ENCODE peak calls at places on chromosome 4, in ten cellular contexts. One of them, this sample, is unnamed.

GRCh38 chr4:183437452-183437851 is 7.0 kb upstream of the CDKN2AIP start:
- DNase-seq in ovary: no peak
- DNase-seq in CD4-positive, alpha-beta T cell: no peak
- DNase-seq in naive thymus-derived CD4-positive, alpha-beta T cell: no peak
- DNase-seq in anterior cingulate cortex: no peak
- DNase-seq in CD8-positive, alpha-beta memory T cell: no peak
- DNase-seq in keratinocyte: no peak
- DNase-seq in mammary epithelial cell: no peak
- DNase-seq in NCI-H1092 treated with DMSO at 0.1 percent for 48 hours: no peak
- DNase-seq in activated T-helper 1 cell treated with anti-CD3 and anti-CD28 coated beads, Interleukin-12 subunit alpha, Interleukin-12 subunit beta, Interleukin-2, Interleukin-4 antibody, amounts not matched to agents 30 ng/mL and 10 ng/mL and 1 ng/mL, durations not matched to agents 14 hours and 24 hours and 36 hours: no peak
- DNase-seq in this sample: no peak

GRCh38 chr4:109166126-109166525 is 136.3 kb downstream of the COL25A1 start:
- DNase-seq in ovary: no peak
- DNase-seq in CD4-positive, alpha-beta T cell: no peak
- DNase-seq in naive thymus-derived CD4-positive, alpha-beta T cell: no peak
- DNase-seq in anterior cingulate cortex: no peak
- DNase-seq in CD8-positive, alpha-beta memory T cell: no peak
- DNase-seq in keratinocyte: no peak
- DNase-seq in mammary epithelial cell: no peak
- DNase-seq in NCI-H1092 treated with DMSO at 0.1 percent for 48 hours: no peak
- DNase-seq in activated T-helper 1 cell treated with anti-CD3 and anti-CD28 coated beads, Interleukin-12 subunit alpha, Interleukin-12 subunit beta, Interleukin-2, Interleukin-4 antibody, amounts not matched to agents 30 ng/mL and 10 ng/mL and 1 ng/mL, durations not matched to agents 14 hours and 24 hours and 36 hours: no peak
- DNase-seq in this sample: no peak

GRCh38 chr4:7753931-7754465 is 185.7 kb downstream of the AFAP1 start:
- DNase-seq in ovary: no peak
- DNase-seq in CD4-positive, alpha-beta T cell: no peak
- DNase-seq in naive thymus-derived CD4-positive, alpha-beta T cell: no peak
- DNase-seq in anterior cingulate cortex: no peak
- DNase-seq in CD8-positive, alpha-beta memory T cell: peak; percentile 36
- DNase-seq in keratinocyte: no peak
- DNase-seq in mammary epithelial cell: no peak
- DNase-seq in NCI-H1092 treated with DMSO at 0.1 percent for 48 hours: no peak
- DNase-seq in activated T-helper 1 cell treated with anti-CD3 and anti-CD28 coated beads, Interleukin-12 subunit alpha, Interleukin-12 subunit beta, Interleukin-2, Interleukin-4 antibody, amounts not matched to agents 30 ng/mL and 10 ng/mL and 1 ng/mL, durations not matched to agents 14 hours and 24 hours and 36 hours: no peak
- DNase-seq in this sample: no peak

GRCh38 chr4:152540293-152540674 is 4.4 kb upstream of the FBXW7 start:
- DNase-seq in ovary: no peak
- DNase-seq in CD4-positive, alpha-beta T cell: no peak
- DNase-seq in naive thymus-derived CD4-positive, alpha-beta T cell: no peak
- DNase-seq in anterior cingulate cortex: no peak
- DNase-seq in CD8-positive, alpha-beta memory T cell: no peak
- DNase-seq in keratinocyte: no peak
- DNase-seq in mammary epithelial cell: no peak
- DNase-seq in NCI-H1092 treated with DMSO at 0.1 percent for 48 hours: no peak
- DNase-seq in activated T-helper 1 cell treated with anti-CD3 and anti-CD28 coated beads, Interleukin-12 subunit alpha, Interleukin-12 subunit beta, Interleukin-2, Interleukin-4 antibody, amounts not matched to agents 30 ng/mL and 10 ng/mL and 1 ng/mL, durations not matched to agents 14 hours and 24 hours and 36 hours: no peak
- DNase-seq in this sample: no peak

GRCh38 chr4:6162885-6163284 is 37.5 kb downstream of the JAKMIP1 start:
- DNase-seq in ovary: no peak
- DNase-seq in CD4-positive, alpha-beta T cell: no peak
- DNase-seq in naive thymus-derived CD4-positive, alpha-beta T cell: no peak
- DNase-seq in anterior cingulate cortex: no peak
- DNase-seq in CD8-positive, alpha-beta memory T cell: no peak
- DNase-seq in keratinocyte: no peak
- DNase-seq in mammary epithelial cell: no peak
- DNase-seq in NCI-H1092 treated with DMSO at 0.1 percent for 48 hours: no peak
- DNase-seq in activated T-helper 1 cell treated with anti-CD3 and anti-CD28 coated beads, Interleukin-12 subunit alpha, Interleukin-12 subunit beta, Interleukin-2, Interleukin-4 antibody, amounts not matched to agents 30 ng/mL and 10 ng/mL and 1 ng/mL, durations not matched to agents 14 hours and 24 hours and 36 hours: no peak
- DNase-seq in this sample: no peak

GRCh38 chr4:17630228-17630627 is 15.8 kb downstream of the MED28 start:
- DNase-seq in ovary: no peak
- DNase-seq in CD4-positive, alpha-beta T cell: no peak
- DNase-seq in naive thymus-derived CD4-positive, alpha-beta T cell: no peak
- DNase-seq in anterior cingulate cortex: no peak
- DNase-seq in CD8-positive, alpha-beta memory T cell: no peak
- DNase-seq in keratinocyte: no peak
- DNase-seq in mammary epithelial cell: no peak
- DNase-seq in NCI-H1092 treated with DMSO at 0.1 percent for 48 hours: no peak
- DNase-seq in activated T-helper 1 cell treated with anti-CD3 and anti-CD28 coated beads, Interleukin-12 subunit alpha, Interleukin-12 subunit beta, Interleukin-2, Interleukin-4 antibody, amounts not matched to agents 30 ng/mL and 10 ng/mL and 1 ng/mL, durations not matched to agents 14 hours and 24 hours and 36 hours: no peak
- DNase-seq in this sample: no peak

GRCh38 chr4:7842384-7843279 is 97.0 kb downstream of the AFAP1 start:
- DNase-seq in ovary: peak; percentile 71
- DNase-seq in CD4-positive, alpha-beta T cell: no peak
- DNase-seq in naive thymus-derived CD4-positive, alpha-beta T cell: no peak
- DNase-seq in anterior cingulate cortex: no peak
- DNase-seq in CD8-positive, alpha-beta memory T cell: no peak
- DNase-seq in keratinocyte: peak; percentile 89
- DNase-seq in mammary epithelial cell: peak; percentile 92
- DNase-seq in NCI-H1092 treated with DMSO at 0.1 percent for 48 hours: no peak
- DNase-seq in activated T-helper 1 cell treated with anti-CD3 and anti-CD28 coated beads, Interleukin-12 subunit alpha, Interleukin-12 subunit beta, Interleukin-2, Interleukin-4 antibody, amounts not matched to agents 30 ng/mL and 10 ng/mL and 1 ng/mL, durations not matched to agents 14 hours and 24 hours and 36 hours: no peak
- DNase-seq in this sample: no peak

GRCh38 chr4:15786743-15787142 is 8.6 kb downstream of the CD38 start:
- DNase-seq in ovary: no peak
- DNase-seq in CD4-positive, alpha-beta T cell: no peak
- DNase-seq in naive thymus-derived CD4-positive, alpha-beta T cell: no peak
- DNase-seq in anterior cingulate cortex: no peak
- DNase-seq in CD8-positive, alpha-beta memory T cell: no peak
- DNase-seq in keratinocyte: no peak
- DNase-seq in mammary epithelial cell: no peak
- DNase-seq in NCI-H1092 treated with DMSO at 0.1 percent for 48 hours: no peak
- DNase-seq in activated T-helper 1 cell treated with anti-CD3 and anti-CD28 coated beads, Interleukin-12 subunit alpha, Interleukin-12 subunit beta, Interleukin-2, Interleukin-4 antibody, amounts not matched to agents 30 ng/mL and 10 ng/mL and 1 ng/mL, durations not matched to agents 14 hours and 24 hours and 36 hours: no peak
- DNase-seq in this sample: no peak

GRCh38 chr4:30863031-30863430 is 142.9 kb downstream of the PCDH7 start:
- DNase-seq in ovary: no peak
- DNase-seq in CD4-positive, alpha-beta T cell: no peak
- DNase-seq in naive thymus-derived CD4-positive, alpha-beta T cell: no peak
- DNase-seq in anterior cingulate cortex: no peak
- DNase-seq in CD8-positive, alpha-beta memory T cell: no peak
- DNase-seq in keratinocyte: no peak
- DNase-seq in mammary epithelial cell: peak; percentile 16
- DNase-seq in NCI-H1092 treated with DMSO at 0.1 percent for 48 hours: no peak
- DNase-seq in activated T-helper 1 cell treated with anti-CD3 and anti-CD28 coated beads, Interleukin-12 subunit alpha, Interleukin-12 subunit beta, Interleukin-2, Interleukin-4 antibody, amounts not matched to agents 30 ng/mL and 10 ng/mL and 1 ng/mL, durations not matched to agents 14 hours and 24 hours and 36 hours: no peak
- DNase-seq in this sample: no peak

GRCh38 chr4:16591867-16592266 is 306.6 kb downstream of the LDB2 start:
- DNase-seq in ovary: peak; percentile 75
- DNase-seq in CD4-positive, alpha-beta T cell: no peak
- DNase-seq in naive thymus-derived CD4-positive, alpha-beta T cell: no peak
- DNase-seq in anterior cingulate cortex: no peak
- DNase-seq in CD8-positive, alpha-beta memory T cell: no peak
- DNase-seq in keratinocyte: no peak
- DNase-seq in mammary epithelial cell: no peak
- DNase-seq in NCI-H1092 treated with DMSO at 0.1 percent for 48 hours: no peak
- DNase-seq in activated T-helper 1 cell treated with anti-CD3 and anti-CD28 coated beads, Interleukin-12 subunit alpha, Interleukin-12 subunit beta, Interleukin-2, Interleukin-4 antibody, amounts not matched to agents 30 ng/mL and 10 ng/mL and 1 ng/mL, durations not matched to agents 14 hours and 24 hours and 36 hours: no peak
- DNase-seq in this sample: peak; percentile 87

GRCh38 chr4:177879851-177880250 is 437.6 kb upstream of the AGA start:
- DNase-seq in ovary: no peak
- DNase-seq in CD4-positive, alpha-beta T cell: no peak
- DNase-seq in naive thymus-derived CD4-positive, alpha-beta T cell: no peak
- DNase-seq in anterior cingulate cortex: no peak
- DNase-seq in CD8-positive, alpha-beta memory T cell: no peak
- DNase-seq in keratinocyte: no peak
- DNase-seq in mammary epithelial cell: peak; percentile 5
- DNase-seq in NCI-H1092 treated with DMSO at 0.1 percent for 48 hours: no peak
- DNase-seq in activated T-helper 1 cell treated with anti-CD3 and anti-CD28 coated beads, Interleukin-12 subunit alpha, Interleukin-12 subunit beta, Interleukin-2, Interleukin-4 antibody, amounts not matched to agents 30 ng/mL and 10 ng/mL and 1 ng/mL, durations not matched to agents 14 hours and 24 hours and 36 hours: no peak
- DNase-seq in this sample: no peak

This sample was measured in retina.